ENCODE peak calls at places on chromosomes 1 and 21, in five cellular contexts. E, B, H, G and P are unnamed samples.

GRCh38 chr1:209398330-209398991 is 185.1 kb upstream of the CAMK1G start:
- DNase-seq in E (peak), B (no peak), H (peak), G (no peak), P (peak)

GRCh38 chr1:3730556-3731247 is 21.5 kb upstream of the CCDC27 start:
- DNase-seq in E (peak), B (no peak), H (no peak), G (no peak), P (no peak)

GRCh38 chr21:17679002-17679600 is 66.4 kb upstream of the BTG3 start:
- DNase-seq in E (peak), B (no peak), H (peak), G (peak), P (peak)

GRCh38 chr1:54593571-54594160 is 29.7 kb downstream of the FAM151A start:
- DNase-seq in E (no peak), B (no peak), H (no peak), G (no peak), P (no peak)

GRCh38 chr1:26352338-26352679 is 1.6 kb downstream of the CRYBG2 start:
- DNase-seq in E (no peak), B (no peak), H (no peak), G (no peak), P (no peak)

GRCh38 chr1:164653705-164654104 is 94.7 kb downstream of the PBX1 start:
- DNase-seq in E (no peak), B (no peak), H (no peak), G (no peak), P (no peak)

GRCh38 chr1:179012033-179012432 is 13.7 kb upstream of the FAM20B start:
- DNase-seq in E (no peak), B (no peak), H (no peak), G (no peak), P (no peak)

GRCh38 chr1:52676249-52676903 is 21.8 kb downstream of the COA7 start:
- DNase-seq in E (no peak), B (no peak), H (no peak), G (no peak), P (no peak)

GRCh38 chr1:15031251-15031930 is 122.2 kb upstream of the TMEM51 start:
- DNase-seq in E (no peak), B (no peak), H (no peak), G (no peak), P (no peak)

GRCh38 chr1:92169161-92169560 is 48.6 kb upstream of the C1orf146 start:
- DNase-seq in E (no peak), B (no peak), H (no peak), G (peak), P (no peak)

GRCh38 chr1:19037659-19038058 is 81.2 kb upstream of the IFFO2 start:
- DNase-seq in E (no peak), B (no peak), H (no peak), G (no peak), P (no peak)

GRCh38 chr1:22789356-22789994 is 78.8 kb downstream of the EPHB2 start:
- DNase-seq in E (no peak), B (no peak), H (peak), G (peak), P (no peak)

GRCh38 chr1:56915960-56916359 is 49.9 kb downstream of the C8B start:
- DNase-seq in E (no peak), B (no peak), H (peak), G (no peak), P (no peak)

GRCh38 chr1:173925306-173926242 is 8.4 kb upstream of the SERPINC1 start:
- DNase-seq in E (no peak), B (no peak), H (no peak), G (no peak), P (peak)

GRCh38 chr1:152759453-152760173 is 1.8 kb downstream of the KPRP start:
- DNase-seq in E (no peak), B (no peak), H (peak), G (no peak), P (no peak)

GRCh38 chr1:234433563-234434285 is 45.3 kb downstream of the TARBP1 start:
- DNase-seq in E (no peak), B (no peak), H (peak), G (no peak), P (peak)